ENCODE peak calls at places on chromosomes 4 and X, in seven cellular contexts. S, O, Z, K, I, H and M are unnamed samples.

GRCh38 chrX:44698328-44698727 is 145.5 kb upstream of the DUSP21 start:
- DNase-seq in O (no peak), S (no peak), H (no peak), K (no peak), Z (no peak), I (no peak), M (no peak)

GRCh38 chr4:38275331-38275821 is 315.2 kb downstream of the PTTG2 start:
- DNase-seq in K (no peak), I (no peak), S (peak; percentile 18), Z (no peak), H (peak; percentile 50), O (no peak), M (peak; percentile 66)

GRCh38 chr4:22071749-22072148 is 123.2 kb upstream of the KCNIP4 start:
- DNase-seq in Z (no peak), I (no peak), H (no peak), S (no peak), K (no peak), O (no peak), M (no peak)

GRCh38 chr4:151671541-151672059 is 89.2 kb downstream of the GATB start:
- DNase-seq in Z (no peak), K (no peak), O (no peak), I (no peak), S (no peak), H (no peak), M (no peak)

GRCh38 chr4:12421364-12421763 is 992.7 kb upstream of the HS3ST1 start:
- DNase-seq in K (no peak), O (no peak), S (no peak), I (no peak), H (peak; percentile 17), Z (no peak), M (no peak)

GRCh38 chr4:2798399-2799301 is 5.8 kb downstream of the SH3BP2 start:
- DNase-seq in K (peak; percentile 68), Z (no peak), O (no peak), H (no peak), I (no peak), S (peak; percentile 76), M (peak; percentile 88)

GRCh38 chr4:74934016-74934821 is 1.3 kb downstream of the PARM1 start:
- DNase-seq in K (no peak), H (peak; percentile 69), S (no peak), Z (peak; percentile 10), O (no peak), I (peak; percentile 14), M (peak; percentile 79)

GRCh38 chr4:21242163-21242562 is 541.9 kb downstream of the PACRGL start:
- DNase-seq in K (no peak), S (no peak), I (no peak), O (no peak), H (no peak), Z (no peak), M (no peak)

GRCh38 chrX:68146054-68146453 is 287.2 kb downstream of the OPHN1 start:
- DNase-seq in O (peak; percentile 16), I (peak; percentile 62), H (peak; percentile 44), S (peak; percentile 32), K (no peak), Z (no peak), M (no peak)

GRCh38 chrX:21374994-21375794 is 976 bp downstream of the CNKSR2 start:
- DNase-seq in H (peak; percentile 5), S (no peak), Z (no peak), I (no peak), O (no peak), K (no peak), M (peak; percentile 32)

GRCh38 chr4:21979196-21979595 is 30.6 kb upstream of the KCNIP4 start:
- DNase-seq in S (no peak), H (no peak), K (no peak), Z (no peak), O (no peak), I (no peak), M (no peak)

GRCh38 chrX:71912156-71912555 is 1.5 kb downstream of the NHSL2 start:
- DNase-seq in Z (no peak), K (no peak), S (no peak), O (no peak), I (no peak), H (no peak), M (no peak)
- H3K4me3 ChIP-seq in Z (no peak overlapping the region), K (no peak overlapping the region), S (no peak overlapping the region), O (peak overlapping the region; percentile 76), I (no peak overlapping the region), H (no peak overlapping the region), M (peak overlapping the region; percentile 46)

DNA sequence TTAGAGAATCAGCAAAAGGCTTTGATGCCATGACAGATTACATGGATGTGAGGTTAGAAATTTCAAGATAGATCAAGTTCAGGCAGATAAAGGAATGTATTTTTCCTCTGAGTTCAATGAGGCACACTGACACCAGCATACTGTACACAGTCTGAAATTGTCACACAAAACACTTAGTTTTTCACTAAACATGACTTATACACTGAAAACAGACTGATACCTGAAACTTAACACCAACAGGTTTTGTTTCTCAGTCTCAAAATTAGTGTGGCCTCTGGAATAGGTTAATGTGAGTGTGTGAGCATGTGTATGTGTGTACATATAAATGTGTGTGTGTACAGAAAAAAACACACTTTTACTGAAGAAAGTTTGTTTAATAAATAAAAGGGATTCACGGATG is 129.9 kb upstream of the SLITRK2 start:
- DNase-seq in I (no peak), S (no peak), Z (no peak), K (no peak), H (no peak), O (no peak), M (no peak)
- H3K4me3 ChIP-seq in I (no peak overlapping the region), S (no peak overlapping the region), Z (no peak overlapping the region), K (no peak overlapping the region), H (no peak overlapping the region), O (no peak overlapping the region), M (no peak overlapping the region)

DNA sequence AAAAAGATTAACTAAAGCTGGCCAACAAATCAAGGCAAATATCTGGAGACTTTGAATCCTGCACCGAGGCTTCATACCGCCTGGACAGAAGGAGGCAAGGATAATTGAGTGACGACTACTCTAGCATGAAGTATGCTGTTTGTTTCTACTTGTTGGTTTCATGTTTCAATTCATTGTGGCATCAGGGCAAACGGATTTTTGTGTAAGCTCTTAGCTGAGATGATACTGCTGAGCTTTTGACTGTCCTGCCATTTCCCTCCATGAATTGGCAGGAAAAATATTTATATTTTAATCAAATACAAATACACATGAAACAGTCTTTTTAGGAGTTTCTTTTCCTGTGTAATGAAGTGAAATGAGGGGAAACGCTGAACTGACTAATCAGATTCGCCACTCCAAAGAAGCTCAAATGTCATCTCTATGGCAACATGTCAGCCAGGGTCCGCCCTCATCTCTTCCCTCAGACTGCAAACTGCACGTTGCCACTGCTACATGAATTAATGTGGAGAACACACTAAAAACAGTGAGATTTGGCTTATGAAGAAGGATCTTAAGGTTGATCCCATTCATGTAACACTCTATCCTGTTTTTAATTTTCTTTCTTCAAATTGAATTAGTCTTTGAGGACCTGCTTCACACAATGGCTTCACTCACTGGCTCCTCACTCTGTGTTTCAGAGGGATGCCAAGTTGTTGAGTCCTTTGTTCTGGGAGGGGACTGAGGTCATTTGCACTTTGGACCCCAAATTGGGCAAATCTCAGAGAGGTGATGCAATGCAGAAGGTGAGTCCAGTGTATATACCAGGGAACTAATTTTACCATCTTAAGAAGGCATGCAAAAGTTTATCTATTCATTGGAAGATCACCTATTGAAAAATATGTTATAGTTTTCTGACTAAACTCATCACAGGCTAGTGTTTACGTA is 149.6 kb upstream of the MID1 start:
- DNase-seq in K (peak; percentile 49), I (peak; percentile 61), H (peak; percentile 14), Z (peak; percentile 44), O (no peak), S (no peak), M (no peak)
- H3K4me3 ChIP-seq in K (no peak overlapping the region), I (peak overlapping the region; percentile 36), H (no peak overlapping the region), Z (peak overlapping the region; percentile 27), O (no peak overlapping the region), S (no peak overlapping the region), M (no peak overlapping the region)

GRCh38 chrX:15664487-15665444 is at the start of gene CLTRN:
- DNase-seq in O (no peak), H (peak; percentile 40), K (no peak), S (no peak), Z (no peak), I (no peak), M (no peak)
- H3K4me3 ChIP-seq in O (no peak within 1 kb of the TSS), H (no peak within 1 kb of the TSS), K (peak within 1 kb of the TSS; percentile 0), S (no peak within 1 kb of the TSS), Z (no peak within 1 kb of the TSS), I (no peak within 1 kb of the TSS), M (no peak within 1 kb of the TSS)

DNA sequence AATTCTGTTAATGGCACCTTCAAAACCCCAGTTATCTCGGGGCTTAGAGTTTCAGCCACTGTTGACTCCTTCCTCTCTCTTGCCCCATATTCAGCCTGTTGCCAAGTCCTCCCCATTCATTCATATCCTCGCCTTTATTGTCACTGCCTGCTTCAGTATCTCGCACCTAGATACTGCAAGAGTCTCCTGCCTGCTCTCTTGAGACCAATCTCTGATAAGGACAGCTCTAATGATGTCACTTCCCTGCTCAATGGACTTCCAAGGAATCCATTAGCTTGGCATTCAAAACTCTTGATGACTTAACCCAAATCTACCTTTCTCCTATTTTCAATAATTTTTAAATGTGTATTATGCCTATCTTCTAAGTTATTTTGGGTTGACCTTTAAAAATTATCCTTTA is 1.1 kb upstream of the UBE2A start:
- DNase-seq in S (no peak), Z (no peak), K (no peak), H (no peak), O (no peak), I (no peak), M (no peak)
- H3K4me3 ChIP-seq in S (peak overlapping the region; percentile 72), Z (peak overlapping the region; percentile 78), K (peak overlapping the region; percentile 66), H (peak overlapping the region; percentile 57), O (peak overlapping the region; percentile 67), I (peak overlapping the region; percentile 97), M (peak overlapping the region; percentile 72)

DNA sequence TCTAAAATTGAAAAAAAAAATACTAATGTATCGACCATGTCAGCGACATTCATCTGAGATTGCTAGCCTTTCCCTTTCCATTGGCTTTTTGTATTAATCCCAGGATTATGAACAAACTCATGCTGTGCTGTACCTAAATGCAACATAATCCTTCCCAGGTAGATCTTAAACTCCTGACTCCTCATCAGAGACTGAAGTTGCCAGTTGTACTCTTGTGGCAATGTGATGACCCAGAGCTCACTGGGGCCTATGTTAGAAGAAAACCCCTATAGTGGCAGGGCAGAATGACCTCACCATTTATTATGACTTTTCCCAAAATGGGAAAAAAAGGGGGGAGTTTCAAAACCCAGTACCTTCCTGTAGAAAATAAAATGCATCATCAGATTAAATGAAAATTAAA is 6.6 kb upstream of the ACSL4 start:
- DNase-seq in O (no peak), K (no peak), S (no peak), I (no peak), H (no peak), Z (no peak), M (no peak)
- H3K4me3 ChIP-seq in O (no peak overlapping the region), K (no peak overlapping the region), S (no peak overlapping the region), I (no peak overlapping the region), H (no peak overlapping the region), Z (no peak overlapping the region), M (no peak overlapping the region)

GRCh38 chr4:99047710-99048109 is 40.9 kb downstream of the ADH5 start:
- DNase-seq in H (no peak), S (no peak), K (no peak), Z (no peak), O (no peak), I (no peak), M (no peak)

GRCh38 chr4:99038213-99038612 is 42.7 kb downstream of the METAP1 start:
- DNase-seq in I (no peak), Z (no peak), O (no peak), K (no peak), S (no peak), H (no peak), M (no peak)

GRCh38 chr4:99043346-99043745 is 45.2 kb downstream of the ADH5 start:
- DNase-seq in S (no peak), K (no peak), Z (no peak), H (no peak), I (no peak), O (no peak), M (no peak)
- H3K4me3 ChIP-seq in S (no peak overlapping the region), K (no peak overlapping the region), Z (no peak overlapping the region), H (no peak overlapping the region), I (no peak overlapping the region), O (no peak overlapping the region), M (no peak overlapping the region)